ENCODE peak calls at places on chromosomes 2 and 18, in nine cellular contexts. W, T, H, B, Y, N, O, S and R are unnamed samples.

GRCh38 chr2:241957276-241957675 is 87.7 kb downstream of the RTP5 start:
- DNase-seq in W (no peak), T (no peak), H (no peak), B (no peak), Y (no peak), N (no peak), O (no peak), S (no peak), R (peak; percentile 35)

GRCh38 chr2:128347701-128348504 is 29.2 kb upstream of the HS6ST1 start:
- DNase-seq in W (no peak), T (no peak), H (no peak), B (no peak), Y (peak; percentile 73), N (no peak), O (peak; percentile 85), S (peak; percentile 50), R (peak; percentile 91)

GRCh38 chr2:159066541-159067156 is 98.2 kb downstream of the TANC1 start:
- DNase-seq in W (no peak), T (no peak), H (no peak), B (no peak), Y (no peak), N (no peak), O (no peak), S (no peak), R (no peak)

GRCh38 chr18:73707035-73707434 is 440.6 kb downstream of the FBXO15 start:
- DNase-seq in W (no peak), T (no peak), H (no peak), B (no peak), Y (no peak), N (no peak), O (no peak), S (no peak), R (no peak)

GRCh38 chr2:75053484-75054112 is 95.2 kb downstream of the POLE4 start:
- DNase-seq in W (peak; percentile 21), T (no peak), H (peak; percentile 65), B (peak; percentile 92), Y (no peak), N (peak; percentile 28), O (peak; percentile 58), S (no peak), R (no peak)

GRCh38 chr18:71223487-71223886 is 934.6 kb downstream of the SOCS6 start:
- DNase-seq in W (no peak), T (no peak), H (no peak), B (no peak), Y (no peak), N (no peak), O (no peak), S (no peak), R (no peak)

GRCh38 chr2:232878855-232879617 is 9.0 kb downstream of the SNORC start:
- DNase-seq in W (peak; percentile 13), T (no peak), H (no peak), B (no peak), Y (peak; percentile 46), N (no peak), O (peak; percentile 18), S (no peak), R (peak; percentile 40)

GRCh38 chr2:108975613-108976435 is 13.2 kb downstream of the EDAR start:
- DNase-seq in W (no peak), T (no peak), H (no peak), B (no peak), Y (no peak), N (no peak), O (no peak), S (no peak), R (no peak)

GRCh38 chr2:207995887-207996286 is 29.4 kb downstream of the PLEKHM3 start:
- DNase-seq in W (no peak), T (no peak), H (no peak), B (no peak), Y (no peak), N (no peak), O (no peak), S (no peak), R (no peak)

GRCh38 chr2:110097506-110098220 is 18.0 kb downstream of the MALL start:
- DNase-seq in W (no peak), T (no peak), H (no peak), B (peak; percentile 6), Y (no peak), N (peak; percentile 91), O (no peak), S (no peak), R (no peak)

GRCh38 chr2:154827286-154827685 is 128.8 kb downstream of the KCNJ3 start:
- DNase-seq in W (no peak), T (no peak), H (no peak), B (no peak), Y (no peak), N (no peak), O (peak; percentile 2), S (no peak), R (no peak)

GRCh38 chr2:42788-43187 is 3.5 kb downstream of the FAM110C start:
- DNase-seq in W (no peak), T (no peak), H (no peak), B (no peak), Y (no peak), N (no peak), O (no peak), S (peak; percentile 43), R (no peak)

GRCh38 chr2:120780402-120780801 is 44.7 kb downstream of the GLI2 start:
- DNase-seq in W (no peak), T (no peak), H (no peak), B (no peak), Y (no peak), N (no peak), O (peak; percentile 85), S (no peak), R (no peak)

GRCh38 chr2:138698428-138698827 is 81.8 kb downstream of the NXPH2 start:
- DNase-seq in W (no peak), T (no peak), H (no peak), B (no peak), Y (no peak), N (no peak), O (no peak), S (no peak), R (no peak)

GRCh38 chr2:14199040-14199439 is 433.5 kb upstream of the LRATD1 start:
- DNase-seq in W (no peak), T (no peak), H (no peak), B (peak; percentile 22), Y (no peak), N (no peak), O (no peak), S (no peak), R (no peak)

GRCh38 chr2:19752500-19752899 is 149.3 kb downstream of the TTC32 start:
- DNase-seq in W (no peak), T (no peak), H (no peak), B (no peak), Y (no peak), N (no peak), O (no peak), S (peak; percentile 27), R (no peak)

GRCh38 chr2:74426181-74426758 is 4.7 kb downstream of the WDR54 start:
- DNase-seq in W (no peak), T (no peak), H (no peak), B (no peak), Y (no peak), N (no peak), O (no peak), S (no peak), R (peak; percentile 57)

GRCh38 chr2:95015261-95015918 is 10.1 kb upstream of the MAL start:
- DNase-seq in W (no peak), T (no peak), H (no peak), B (no peak), Y (no peak), N (no peak), O (no peak), S (no peak), R (no peak)

DNA sequence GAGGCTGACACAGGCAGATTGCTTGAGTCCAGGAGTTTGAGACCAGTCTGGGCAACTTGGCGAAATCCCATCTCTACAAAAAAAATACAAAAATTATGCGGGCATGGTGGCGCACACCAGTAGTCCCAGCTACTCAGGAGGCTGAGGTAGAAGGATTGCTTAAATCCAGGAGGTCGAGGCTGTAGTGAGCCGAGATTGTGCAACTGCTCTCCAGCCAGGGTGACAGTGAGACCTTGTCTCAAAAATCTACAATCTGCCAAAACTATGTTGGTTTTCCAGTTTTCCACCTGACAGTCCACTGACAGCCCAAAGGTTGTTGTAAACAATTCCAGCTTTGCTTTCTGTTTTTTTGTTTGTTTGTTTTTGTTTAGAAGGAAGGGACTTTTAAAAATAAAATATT is 51.3 kb downstream of the KCMF1 start:
- DNase-seq in W (no peak), T (no peak), H (no peak), B (no peak), Y (no peak), N (no peak), O (no peak), S (no peak), R (no peak)
- TF ChIP-seq POLR2AphosphoS5 in W (no peak), T (no peak), H (no peak), B (no peak), Y (no peak), N (no peak), O (no peak), S (no peak), R (no peak)

GRCh38 chr2:28810384-28811285 is at the start of gene SPDYA:
- DNase-seq in W (peak; percentile 56), T (no peak), H (no peak), B (peak; percentile 93), Y (peak; percentile 55), N (peak; percentile 81), O (peak; percentile 99), S (peak; percentile 76), R (peak; percentile 86)
- TF ChIP-seq POLR2AphosphoS5 in W (no peak), T (peak; percentile 57), H (no peak), B (no peak), Y (no peak), N (peak; percentile 36), O (peak; percentile 14), S (no peak), R (peak; percentile 59)

GRCh38 chr2:66790651-66791181 is 355.8 kb downstream of the MEIS1 start:
- DNase-seq in W (no peak), T (no peak), H (no peak), B (no peak), Y (no peak), N (no peak), O (no peak), S (no peak), R (peak; percentile 76)
- TF ChIP-seq POLR2AphosphoS5 in W (no peak), T (no peak), H (no peak), B (no peak), Y (no peak), N (no peak), O (no peak), S (no peak), R (peak; percentile 50)

GRCh38 chr2:30338475-30338874 is 107.1 kb downstream of the LBH start:
- DNase-seq in W (no peak), T (no peak), H (no peak), B (no peak), Y (no peak), N (no peak), O (no peak), S (no peak), R (no peak)

GRCh38 chr2:30339071-30339470 is 107.7 kb downstream of the LBH start:
- DNase-seq in W (peak; percentile 36), T (no peak), H (no peak), B (no peak), Y (no peak), N (no peak), O (no peak), S (no peak), R (no peak)

GRCh38 chr2:30335981-30336538 is 104.7 kb downstream of the LBH start:
- DNase-seq in W (no peak), T (no peak), H (no peak), B (no peak), Y (no peak), N (no peak), O (no peak), S (no peak), R (no peak)

GRCh38 chr2:30334738-30335426 is 103.5 kb downstream of the LBH start:
- DNase-seq in W (no peak), T (no peak), H (no peak), B (peak; percentile 19), Y (no peak), N (no peak), O (peak; percentile 42), S (no peak), R (no peak)

GRCh38 chr2:30336978-30337841 is 105.9 kb downstream of the LBH start:
- DNase-seq in W (peak; percentile 62), T (no peak), H (no peak), B (no peak), Y (no peak), N (no peak), O (no peak), S (no peak), R (no peak)
- TF ChIP-seq POLR2AphosphoS5 in W (peak; percentile 59), T (no peak), H (no peak), B (no peak), Y (no peak), N (no peak), O (no peak), S (no peak), R (no peak)